ENCODE peak calls at places on chromosome 20, in eight cellular contexts. K is suprapubic skin; L is CD8-positive, alpha-beta T cell; E is RWPE1; P is IMR-90; H is effector memory CD4-positive, alpha-beta T cell; C is caudate nucleus; J is aorta. D is an unnamed sample.

GRCh38 chr20:58712116-58712822 is 19.7 kb downstream of the NPEPL1 start:
- DNase-seq in K (peak; percentile 49), L (no peak), E (no peak), P (no peak), H (no peak), C (no peak), J (no peak), D (no peak)

GRCh38 chr20:29302979-29303644 is 1954.4 kb upstream of the DEFB115 start:
- DNase-seq in K (no peak), L (no peak), E (no peak), P (no peak), H (no peak), C (no peak), J (no peak), D (no peak)

GRCh38 chr20:13865825-13866351 is 81.1 kb downstream of the NDUFAF5 start:
- DNase-seq in K (no peak), L (no peak), E (no peak), P (no peak), H (no peak), C (no peak), J (no peak), D (no peak)

GRCh38 chr20:63217706-63218105 is 1.8 kb upstream of the YTHDF1 start:
- DNase-seq in K (no peak), L (no peak), E (no peak), P (no peak), H (no peak), C (no peak), J (no peak), D (no peak)

GRCh38 chr20:59006167-59006863 is 739 bp downstream of the CTSZ start:
- DNase-seq in K (no peak), L (no peak), E (peak; percentile 51), P (no peak), H (no peak), C (no peak), J (peak; percentile 72), D (no peak)

GRCh38 chr20:15482525-15482924 is 1090.7 kb downstream of the KIF16B start:
- DNase-seq in K (no peak), L (no peak), E (no peak), P (no peak), H (no peak), C (no peak), J (no peak), D (no peak)

GRCh38 chr20:42118409-42119125 is 500.4 kb upstream of the CHD6 start:
- DNase-seq in K (no peak), L (no peak), E (no peak), P (no peak), H (no peak), C (no peak), J (no peak), D (no peak)

GRCh38 chr20:25040438-25040831 is 17.5 kb downstream of the ACSS1 start:
- DNase-seq in K (no peak), L (no peak), E (no peak), P (peak; percentile 78), H (no peak), C (no peak), J (peak; percentile 68), D (no peak)

GRCh38 chr20:54170026-54170471 is 3.7 kb downstream of the CYP24A1 start:
- DNase-seq in K (no peak), L (no peak), E (no peak), P (no peak), H (no peak), C (no peak), J (no peak), D (no peak)
- H3K27ac ChIP-seq in K (no peak overlapping the region), L (no peak overlapping the region), E (no peak overlapping the region), P (no peak overlapping the region), H (no peak overlapping the region), C (no peak overlapping the region), J (no peak overlapping the region), D (no peak overlapping the region)

DNA sequence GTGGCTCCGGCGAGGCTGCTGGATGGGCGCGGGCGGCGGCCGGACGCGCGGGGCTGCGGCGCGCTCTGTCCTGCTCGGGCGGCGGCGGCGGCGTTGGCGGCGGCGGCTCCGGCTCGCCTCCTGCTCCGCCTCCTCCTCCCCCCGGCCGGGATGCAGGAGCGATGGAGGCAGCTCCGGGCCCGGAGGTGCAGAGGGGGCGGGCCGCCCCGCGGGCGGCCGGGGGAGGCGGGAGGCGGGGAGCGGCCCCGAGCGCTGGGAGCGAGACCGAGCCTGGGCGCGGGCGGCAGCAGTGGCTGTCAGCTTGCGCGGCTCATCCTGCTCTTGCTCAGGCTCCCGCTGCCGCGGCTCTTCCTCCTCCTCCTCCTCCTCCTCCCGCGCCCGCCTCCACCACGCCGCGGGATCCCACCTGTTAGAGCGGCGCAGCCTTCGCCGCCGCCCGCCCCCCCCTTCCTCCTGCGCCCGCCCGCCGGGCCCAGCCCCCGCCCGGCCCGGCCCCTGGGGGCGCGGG is at the start of gene NOL4L:
- DNase-seq in K (no peak), L (no peak), E (peak; percentile 36), P (no peak), H (no peak), C (peak; percentile 37), J (no peak), D (no peak)
- H3K27ac ChIP-seq in K (no peak within 1 kb of the TSS), L (no peak within 1 kb of the TSS), E (no peak within 1 kb of the TSS), P (no peak within 1 kb of the TSS), H (peak within 1 kb of the TSS; percentile 58), C (peak within 1 kb of the TSS; percentile 76), J (no peak within 1 kb of the TSS), D (peak within 1 kb of the TSS; percentile 26)

DNA sequence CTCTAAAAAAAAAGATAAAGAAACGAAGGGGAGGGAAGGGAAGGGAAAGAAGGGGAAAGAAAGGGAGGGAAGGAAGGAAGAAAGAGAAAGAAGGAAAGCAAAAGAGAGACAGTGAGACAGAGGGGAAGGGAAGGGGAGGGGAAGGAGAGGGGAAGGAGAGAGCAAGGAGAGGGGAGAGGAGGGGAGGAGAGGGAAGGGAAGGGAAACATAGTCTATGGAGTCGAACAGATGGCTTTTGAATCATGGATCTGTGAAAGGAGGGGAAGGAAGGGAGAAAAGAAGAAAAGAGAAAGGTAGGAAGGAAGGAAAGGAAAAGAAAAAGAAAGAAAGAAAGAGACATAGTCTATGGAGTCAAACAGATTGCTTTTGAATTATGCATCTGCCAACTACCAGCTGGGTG is 16.7 kb upstream of the NCOA6 start:
- DNase-seq in K (no peak), L (no peak), E (no peak), P (no peak), H (no peak), C (no peak), J (no peak), D (no peak)
- H3K27ac ChIP-seq in K (no peak overlapping the region), L (no peak overlapping the region), E (no peak overlapping the region), P (no peak overlapping the region), H (no peak overlapping the region), C (no peak overlapping the region), J (no peak overlapping the region), D (no peak overlapping the region)

DNA sequence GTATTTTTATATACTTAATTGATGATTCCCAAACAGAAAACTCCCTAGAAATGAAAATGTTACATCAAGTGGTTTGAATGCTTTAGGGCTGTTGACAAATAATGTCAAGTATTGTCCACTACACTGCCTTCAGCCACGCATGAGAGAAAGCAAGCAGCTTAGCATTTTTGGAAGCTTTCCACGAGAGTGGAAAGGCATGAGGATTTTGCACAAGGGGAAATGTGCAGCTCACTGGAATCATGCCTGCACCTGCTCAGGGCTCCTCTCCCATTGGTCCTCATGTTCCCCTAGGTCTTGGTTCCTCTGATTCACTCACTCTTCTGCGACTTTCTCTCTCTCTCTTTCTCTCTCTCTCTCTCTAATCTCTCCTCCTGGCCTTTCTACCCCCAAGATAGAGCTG is 439.5 kb upstream of the CDH4 start:
- DNase-seq in K (no peak), L (no peak), E (no peak), P (no peak), H (no peak), C (no peak), J (no peak), D (no peak)
- H3K27ac ChIP-seq in K (no peak overlapping the region), L (no peak overlapping the region), E (no peak overlapping the region), P (no peak overlapping the region), H (no peak overlapping the region), C (no peak overlapping the region), J (no peak overlapping the region), D (no peak overlapping the region)

DNA sequence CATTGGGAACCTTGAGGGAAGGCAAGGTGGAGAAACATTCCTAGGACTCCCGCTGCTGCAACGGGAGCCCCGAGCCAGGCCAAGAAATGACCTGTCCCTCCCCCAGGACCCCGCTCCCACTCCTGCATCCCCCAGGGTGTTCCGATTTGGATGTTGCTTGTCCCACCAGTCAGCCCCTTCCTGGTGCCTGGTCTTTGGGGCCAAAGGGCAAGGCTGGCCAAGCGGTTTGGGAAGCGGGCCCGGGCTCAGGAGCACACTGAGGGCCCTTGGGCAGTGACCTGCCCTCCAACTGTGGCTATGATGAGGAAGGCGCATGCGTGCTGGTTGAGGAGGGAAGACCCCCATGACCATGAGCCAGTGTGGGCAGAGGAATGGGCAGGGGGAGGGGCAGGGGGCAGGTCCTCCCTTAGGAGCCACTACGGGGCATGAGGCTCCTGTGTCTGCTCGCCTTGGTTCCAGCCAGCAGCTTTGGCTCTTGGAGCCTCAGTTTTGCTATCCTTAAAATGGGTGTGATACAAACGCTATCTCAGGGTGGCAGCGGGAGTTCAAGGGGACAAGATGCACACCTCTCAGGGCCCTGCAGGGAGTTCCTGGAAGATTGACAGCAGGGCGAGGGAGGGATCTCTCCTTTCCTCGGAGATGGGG is 50.4 kb downstream of the RBM38 start:
- DNase-seq in K (no peak), L (no peak), E (no peak), P (no peak), H (no peak), C (no peak), J (no peak), D (no peak)
- H3K27ac ChIP-seq in K (peak overlapping the region; percentile 79), L (no peak overlapping the region), E (peak overlapping the region; percentile 46), P (no peak overlapping the region), H (no peak overlapping the region), C (peak overlapping the region; percentile 97), J (peak overlapping the region; percentile 34), D (no peak overlapping the region)

DNA sequence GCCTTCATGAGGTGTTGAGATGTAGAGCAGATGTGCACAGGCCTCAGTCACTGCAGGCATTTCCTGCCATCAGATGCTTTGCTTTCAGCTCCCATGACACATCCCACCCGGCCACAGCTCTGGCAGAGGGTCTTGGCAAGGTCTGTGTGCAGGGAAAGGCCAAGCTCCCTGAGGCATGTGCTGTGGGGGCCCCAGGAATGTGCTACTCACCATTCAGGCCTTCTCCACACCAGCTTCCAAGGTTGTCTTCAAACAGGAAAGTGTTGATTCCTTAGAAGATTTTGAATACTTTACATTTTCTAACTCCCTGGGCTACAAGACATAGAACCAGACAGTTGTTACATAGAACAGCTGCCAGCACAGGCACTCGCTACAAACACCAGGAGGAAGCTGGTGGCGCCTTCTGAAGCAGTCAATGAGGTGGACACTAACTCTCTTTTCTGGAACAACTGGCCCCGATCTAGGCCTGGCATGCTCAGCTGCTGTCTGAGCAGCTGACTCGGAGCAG is 27.8 kb downstream of the CASS4 start:
- DNase-seq in K (no peak), L (no peak), E (no peak), P (peak; percentile 100), H (no peak), C (no peak), J (no peak), D (no peak)
- H3K27ac ChIP-seq in K (no peak overlapping the region), L (peak overlapping the region; percentile 16), E (no peak overlapping the region), P (peak overlapping the region; percentile 99), H (peak overlapping the region; percentile 7), C (no peak overlapping the region), J (no peak overlapping the region), D (no peak overlapping the region)

DNA sequence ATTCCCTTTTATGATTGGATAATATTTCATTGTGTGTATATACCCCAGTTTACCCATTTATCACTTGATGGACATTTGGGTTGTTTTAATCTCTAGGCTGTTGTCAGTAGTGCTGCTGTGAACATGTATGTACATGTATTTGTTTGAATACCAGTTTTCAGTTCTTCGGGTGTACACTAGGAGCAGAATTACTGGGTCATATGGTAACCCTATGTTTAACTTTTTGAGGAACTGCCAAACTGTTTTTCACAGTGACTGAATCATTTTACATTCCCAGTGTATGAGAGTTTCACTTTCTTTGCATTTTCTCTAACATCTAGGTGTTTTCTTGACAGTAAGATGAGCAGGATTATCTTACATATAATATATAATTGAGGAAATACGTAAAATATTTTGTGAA is 44.7 kb upstream of the ADIG start:
- DNase-seq in K (no peak), L (no peak), E (peak; percentile 67), P (peak; percentile 74), H (no peak), C (no peak), J (no peak), D (peak; percentile 54)
- H3K27ac ChIP-seq in K (no peak overlapping the region), L (no peak overlapping the region), E (no peak overlapping the region), P (no peak overlapping the region), H (no peak overlapping the region), C (no peak overlapping the region), J (no peak overlapping the region), D (peak overlapping the region; percentile 63)

D was measured in epithelial cell of prostate.